ENCODE peak calls at places on chromosomes 7 and 10, in four cellular contexts. K is K562, G is GM12878, D is HepG2. J is an unnamed sample.

GRCh38 chr10:4807803-4808507 is 18.1 kb upstream of the AKR1E2 start:
- DNase-seq in K (no peak), G (no peak), D (peak; percentile 6), J (no peak)

GRCh38 chr10:77334501-77334900 is 303.1 kb downstream of the KCNMA1 start:
- DNase-seq in K (no peak), G (no peak), D (no peak), J (no peak)

GRCh38 chr10:11017575-11018425 is at the start of gene CELF2:
- DNase-seq in K (peak; percentile 13), G (no peak), D (no peak), J (peak; percentile 84)

GRCh38 chr7:128908750-128909385 is 1.6 kb downstream of the KCP start:
- DNase-seq in K (no peak), G (no peak), D (no peak), J (no peak)

GRCh38 chr10:78584666-78585065 is 484.1 kb upstream of the ZMIZ1 start:
- DNase-seq in K (no peak), G (no peak), D (no peak), J (no peak)

GRCh38 chr10:56178210-56178609 is 182.8 kb downstream of the ZWINT start:
- DNase-seq in K (no peak), G (no peak), D (no peak), J (no peak)

GRCh38 chr7:102974366-102975236 is 61.8 kb downstream of the LRRC17 start:
- DNase-seq in K (peak; percentile 67), G (no peak), D (no peak), J (peak; percentile 51)

GRCh38 chr7:105648561-105649401 is 67.5 kb upstream of the EFCAB10 start:
- DNase-seq in K (no peak), G (no peak), D (peak; percentile 65), J (no peak)

DNA sequence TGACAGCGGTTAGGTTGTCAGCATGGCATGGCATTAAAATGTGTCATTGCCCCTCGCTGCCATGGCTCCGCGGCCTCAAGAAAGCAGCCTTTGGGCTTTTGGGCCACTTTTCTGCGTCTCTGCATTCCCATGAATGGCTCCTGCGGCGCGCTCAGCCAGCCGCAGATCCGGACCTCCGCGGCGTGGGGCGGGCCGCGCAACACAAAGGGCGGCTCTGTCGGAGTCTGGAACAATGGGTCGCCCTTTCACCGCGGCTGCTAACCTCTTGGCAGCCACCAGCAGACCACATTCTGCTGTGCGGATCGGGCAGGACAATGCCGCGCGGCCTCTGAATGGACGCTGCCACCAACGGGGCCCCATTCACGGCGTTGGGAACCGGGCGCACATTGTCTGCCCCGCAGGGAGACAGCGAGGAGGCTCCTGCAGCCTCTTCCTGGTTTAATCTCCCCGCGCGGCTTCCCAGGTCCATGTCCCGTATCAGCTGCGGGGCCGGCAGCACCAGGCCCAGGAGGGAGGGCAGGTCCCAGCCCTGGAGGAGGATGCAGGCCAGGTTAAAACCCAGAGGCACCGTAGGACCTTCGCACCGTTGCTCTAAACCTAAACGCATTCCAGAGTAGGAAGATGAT is 71.7 kb downstream of the NKX6-2 start:
- DNase-seq in K (no peak), G (no peak), D (no peak), J (peak; percentile 61)
- TF ChIP-seq ATF3 in K (no peak), G (no peak), D (no peak), J (no peak)

GRCh38 chr7:3965794-3966395 is 664.8 kb downstream of the SDK1 start:
- DNase-seq in K (no peak), G (no peak), D (no peak), J (no peak)

GRCh38 chr7:3971323-3971722 is 670.3 kb downstream of the SDK1 start:
- DNase-seq in K (no peak), G (no peak), D (no peak), J (no peak)

GRCh38 chr7:3964980-3965606 is 664.0 kb downstream of the SDK1 start:
- DNase-seq in K (no peak), G (no peak), D (no peak), J (no peak)

DNA sequence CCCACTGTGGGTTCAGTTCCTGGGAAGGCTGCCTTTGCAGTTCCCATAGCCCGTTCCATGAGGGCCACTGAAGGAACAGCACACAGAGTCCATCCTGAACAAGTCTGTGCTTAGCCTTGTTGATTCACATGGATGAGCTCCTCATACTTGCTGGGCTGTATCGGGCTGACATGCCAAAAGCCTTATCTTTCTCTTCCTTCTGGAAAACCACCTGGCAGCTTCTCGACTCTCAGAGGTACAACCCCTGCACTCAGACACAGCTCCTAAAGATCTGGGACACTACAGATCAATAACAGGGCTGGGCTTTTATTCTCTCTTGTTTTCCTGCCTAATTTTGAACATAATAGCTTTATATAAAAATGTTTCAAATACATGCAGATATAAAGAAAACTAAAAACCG is 667.2 kb downstream of the SDK1 start:
- DNase-seq in K (no peak), G (no peak), D (no peak), J (no peak)
- TF ChIP-seq NR2C2 in K (no peak), G (no peak), D (no peak), J (no peak)

DNA sequence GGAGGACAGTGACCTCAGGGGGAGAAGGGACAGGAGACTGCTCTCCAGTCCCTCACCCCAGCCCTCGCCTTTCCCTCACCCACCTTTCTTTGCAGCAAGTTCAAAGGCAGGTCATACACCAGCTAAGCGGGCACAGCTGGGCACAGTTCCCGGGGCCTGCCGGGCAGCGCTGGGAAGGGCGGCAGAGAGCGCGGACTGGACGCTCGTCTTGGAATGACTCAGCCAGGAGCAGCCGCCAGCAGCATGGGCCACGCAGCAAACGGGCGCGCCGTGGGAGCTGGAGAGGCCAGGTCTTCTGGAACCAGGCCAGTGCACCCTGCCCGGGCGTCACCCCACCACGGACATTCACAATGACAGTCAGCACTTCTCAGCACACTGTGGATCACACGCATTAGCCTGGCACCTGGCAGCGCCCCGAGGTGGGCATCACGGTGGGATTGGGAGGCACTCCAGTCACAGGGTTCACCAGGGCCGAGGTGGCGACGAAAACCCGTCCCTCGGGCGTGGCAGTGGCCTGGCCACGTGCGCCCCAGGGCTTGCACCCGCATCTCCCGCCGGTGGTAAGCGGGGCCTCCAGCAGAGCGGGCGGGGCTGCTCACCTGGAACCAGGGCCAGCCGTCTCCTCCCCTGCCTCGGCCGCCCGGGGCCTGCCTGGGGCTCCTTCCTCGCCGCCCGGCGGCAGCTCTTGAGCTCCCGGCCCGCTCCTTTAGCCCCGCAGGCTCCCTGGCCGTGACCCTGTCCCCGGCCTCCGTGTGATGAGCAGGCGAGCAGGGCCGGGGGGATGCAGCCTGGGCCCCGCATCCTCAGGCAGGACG is 29.0 kb upstream of the WDFY4 start:
- DNase-seq in K (no peak), G (no peak), D (no peak), J (no peak)
- TF ChIP-seq ESRRA in K (no peak), G (no peak), D (no peak), J (no peak)

DNA sequence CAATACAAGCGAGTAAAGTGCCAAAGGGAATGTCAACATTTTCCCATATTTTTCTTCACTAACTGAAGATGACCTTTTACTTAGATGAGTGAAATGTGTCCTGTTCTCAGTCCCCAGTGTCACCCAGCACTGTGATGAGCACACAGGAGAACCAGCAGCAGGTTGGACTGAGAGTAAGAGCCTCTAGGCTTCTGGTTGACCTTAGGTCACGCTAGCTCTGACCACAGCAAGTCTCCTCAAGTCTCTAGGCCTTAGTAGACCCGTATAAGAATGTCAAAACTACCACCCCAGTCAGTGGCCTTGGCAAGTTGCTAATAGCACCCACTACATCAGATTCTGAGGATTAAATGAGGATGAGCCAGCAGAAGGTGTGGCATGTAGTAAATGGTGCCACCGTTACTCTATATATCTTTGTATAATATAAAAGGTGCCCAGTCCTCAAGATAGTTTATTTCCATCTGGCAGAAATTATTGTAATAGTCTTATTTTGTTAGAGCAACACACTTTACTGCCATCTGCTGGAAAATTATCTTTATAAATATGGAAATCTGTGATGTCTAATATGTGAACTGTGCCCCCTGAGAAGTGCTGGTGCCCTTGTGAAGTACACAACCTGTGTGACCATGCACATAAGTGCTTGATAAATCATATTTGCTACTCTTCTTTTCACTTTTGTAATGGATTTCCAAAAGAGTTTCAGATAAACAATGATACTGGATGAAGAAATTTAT is 75.7 kb downstream of the SPAG6 start:
- DNase-seq in K (no peak), G (no peak), D (no peak), J (no peak)
- TF ChIP-seq ATF3 in K (no peak), G (no peak), D (no peak), J (no peak)

GRCh38 chr7:156560075-156560474 is 80.5 kb upstream of the RNF32 start:
- DNase-seq in K (peak; percentile 61), G (no peak), D (peak; percentile 29), J (peak; percentile 59)
- TF ChIP-seq NR2C2 in K (no peak), G (no peak), D (no peak), J (no peak)

DNA sequence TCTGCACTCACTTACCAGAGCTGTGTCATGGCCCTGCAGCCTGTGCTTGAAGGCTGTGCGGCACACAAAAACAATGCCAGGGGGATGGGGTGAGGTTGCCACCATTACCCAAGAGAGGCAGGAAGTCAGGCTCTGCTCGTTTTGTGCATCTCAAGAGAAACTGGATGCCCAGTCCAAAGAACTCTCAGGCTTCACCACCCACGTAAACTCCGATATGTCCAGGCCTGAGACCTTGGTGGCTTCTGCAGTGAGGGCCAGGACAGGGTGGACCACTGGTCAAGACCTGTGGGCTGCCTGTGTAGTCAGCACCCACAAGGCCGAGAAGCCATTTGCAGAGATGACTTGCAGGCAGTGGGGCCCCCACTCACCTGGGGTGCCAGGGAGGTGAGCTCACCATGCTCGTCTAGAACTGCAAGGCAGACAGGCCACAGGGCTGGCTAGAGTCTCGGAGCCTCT is 54.7 kb upstream of the EBF3 start:
- DNase-seq in K (no peak), G (no peak), D (no peak), J (no peak)
- TF ChIP-seq ESRRA in K (no peak), G (no peak), D (no peak), J (no peak)

GRCh38 chr7:47991741-47992311 is 12.4 kb upstream of the HUS1 start:
- DNase-seq in K (peak; percentile 69), G (peak; percentile 39), D (peak; percentile 63), J (peak; percentile 87)

GRCh38 chr7:47991270-47991669 is 11.9 kb upstream of the HUS1 start:
- DNase-seq in K (no peak), G (no peak), D (peak; percentile 16), J (no peak)

GRCh38 chr7:47992446-47992845 is 13.0 kb upstream of the HUS1 start:
- DNase-seq in K (no peak), G (no peak), D (no peak), J (no peak)

GRCh38 chr7:47990592-47990991 is 11.2 kb upstream of the HUS1 start:
- DNase-seq in K (no peak), G (no peak), D (no peak), J (no peak)

GRCh38 chr7:47988496-47989386 is 9.3 kb upstream of the HUS1 start:
- DNase-seq in K (no peak), G (no peak), D (peak; percentile 13), J (no peak)
- TF ChIP-seq ATF3 in K (no peak), G (no peak), D (no peak), J (no peak)

GRCh38 chr10:114021135-114021534 is 22.5 kb upstream of the ADRB1 start:
- DNase-seq in K (no peak), G (no peak), D (no peak), J (no peak)

GRCh38 chr10:114022292-114022691 is 21.4 kb upstream of the ADRB1 start:
- DNase-seq in K (no peak), G (no peak), D (no peak), J (no peak)

GRCh38 chr10:114017873-114018272 is 25.8 kb upstream of the ADRB1 start:
- DNase-seq in K (no peak), G (no peak), D (no peak), J (no peak)

GRCh38 chr10:114017266-114017665 is 26.4 kb upstream of the ADRB1 start:
- DNase-seq in K (no peak), G (no peak), D (no peak), J (no peak)

GRCh38 chr10:114019226-114019625 is 24.4 kb upstream of the ADRB1 start:
- DNase-seq in K (no peak), G (no peak), D (no peak), J (no peak)
- TF ChIP-seq NR2C2 in K (no peak), G (no peak), D (no peak), J (no peak)